ENCODE peak calls at places on chromosome 1, in eight cellular contexts. E is K562, C is HCT116, N is Panc1, K is HepG2, F is GM12878, Q is upper lobe of left lung, Z is GM23338. H is an unnamed sample. For H3K36me3, the result is how much of the 10 kb centered on the place peaks cover.

GRCh38 chr1:167555971-167556714 is 2.6 kb upstream of the CREG1 start:
- ATAC-seq in E (peak), C (peak), N (peak), K (no peak), F (peak), Q (peak), Z (no peak), H (no peak)

GRCh38 chr1:241647658-241648057 is 4.4 kb upstream of the WDR64 start:
- ATAC-seq in E (peak), C (no peak), N (no peak), K (no peak), F (no peak), Q (no peak), Z (no peak), H (no peak)

GRCh38 chr1:48817505-48818114 is 40.9 kb upstream of the BEND5 start:
- ATAC-seq in E (no peak), C (peak), N (peak), K (peak), F (peak), Q (peak), Z (peak), H (no peak)

GRCh38 chr1:169070547-169070946 is 35.9 kb upstream of the ATP1B1 start:
- ATAC-seq in E (no peak), C (no peak), N (no peak), K (no peak), F (no peak), Q (no peak), Z (no peak), H (no peak)

GRCh38 chr1:230351983-230352382 is 74.1 kb downstream of the PGBD5 start:
- ATAC-seq in E (no peak), C (no peak), N (no peak), K (no peak), F (no peak), Q (no peak), Z (no peak), H (no peak)

GRCh38 chr1:30706528-30706927 is 16.9 kb downstream of the MATN1 start:
- ATAC-seq in E (no peak), C (no peak), N (no peak), K (no peak), F (no peak), Q (no peak), Z (no peak), H (no peak)

GRCh38 chr1:12438349-12438924 is 179.6 kb downstream of the DHRS3 start:
- ATAC-seq in E (no peak), C (no peak), N (no peak), K (no peak), F (peak), Q (no peak), Z (no peak), H (peak)

GRCh38 chr1:78171736-78172590 is 126.2 kb downstream of the GIPC2 start:
- ATAC-seq in E (no peak), C (no peak), N (no peak), K (no peak), F (no peak), Q (no peak), Z (no peak), H (no peak)

GRCh38 chr1:8742022-8742924 is 75.2 kb downstream of the RERE start:
- ATAC-seq in E (no peak), C (no peak), N (peak), K (peak), F (peak), Q (no peak), Z (no peak), H (no peak)

GRCh38 chr1:235648954-235649721 is 446 bp downstream of the GNG4 start:
- ATAC-seq in E (peak), C (peak), N (peak), K (peak), F (peak), Q (peak), Z (peak), H (peak)

GRCh38 chr1:42744030-42744413 is 4.0 kb upstream of the CLDN19 start:
- ATAC-seq in E (no peak), C (no peak), N (no peak), K (no peak), F (no peak), Q (no peak), Z (no peak), H (no peak)

GRCh38 chr1:111517464-111518225 is 14.2 kb upstream of the ADORA3 start:
- ATAC-seq in E (no peak), C (no peak), N (no peak), K (no peak), F (peak), Q (no peak), Z (no peak), H (no peak)

GRCh38 chr1:54229281-54229891 is 29.4 kb downstream of the MRPL37 start:
- ATAC-seq in E (peak), C (peak), N (peak), K (peak), F (no peak), Q (peak), Z (peak), H (peak)

GRCh38 chr1:47495176-47495713 is 57.4 kb downstream of the FOXD2 start:
- ATAC-seq in E (peak), C (no peak), N (no peak), K (no peak), F (no peak), Q (no peak), Z (peak), H (no peak)

GRCh38 chr1:47487826-47488450 is 50.1 kb downstream of the FOXD2 start:
- ATAC-seq in E (no peak), C (peak), N (no peak), K (no peak), F (no peak), Q (no peak), Z (no peak), H (no peak)

GRCh38 chr1:47485817-47486216 is 48.0 kb downstream of the FOXD2 start:
- ATAC-seq in E (no peak), C (no peak), N (no peak), K (no peak), F (no peak), Q (no peak), Z (no peak), H (no peak)

GRCh38 chr1:47487332-47487731 is 49.5 kb downstream of the FOXD2 start:
- ATAC-seq in E (no peak), C (no peak), N (no peak), K (no peak), F (no peak), Q (no peak), Z (no peak), H (no peak)

GRCh38 chr1:47491341-47491753 is 53.5 kb downstream of the FOXD2 start:
- ATAC-seq in E (peak), C (no peak), N (no peak), K (peak), F (no peak), Q (no peak), Z (peak), H (no peak)
- TF ChIP-seq CTCF in E (no peak), C (no peak), N (no peak), K (no peak), F (no peak), Q (no peak), Z (peak), H (no peak)

GRCh38 chr1:3011631-3012510 is 9.4 kb upstream of the ACTRT2 start:
- ATAC-seq in E (no peak), C (peak), N (peak), K (no peak), F (no peak), Q (no peak), Z (no peak), H (peak)

GRCh38 chr1:3011127-3011526 is 10.1 kb upstream of the ACTRT2 start:
- ATAC-seq in E (no peak), C (no peak), N (no peak), K (no peak), F (no peak), Q (no peak), Z (no peak), H (no peak)

GRCh38 chr1:3013371-3014038 is 7.8 kb upstream of the ACTRT2 start:
- ATAC-seq in E (no peak), C (no peak), N (peak), K (no peak), F (no peak), Q (no peak), Z (peak), H (no peak)

GRCh38 chr1:3014041-3014440 is 7.2 kb upstream of the ACTRT2 start:
- ATAC-seq in E (no peak), C (no peak), N (no peak), K (no peak), F (no peak), Q (no peak), Z (peak), H (no peak)

GRCh38 chr1:3012511-3013291 is 8.6 kb upstream of the ACTRT2 start:
- ATAC-seq in E (peak), C (peak), N (peak), K (peak), F (no peak), Q (peak), Z (peak), H (peak)
- TF ChIP-seq POLR2AphosphoS5 in E (no peak), C (no peak), N (no peak), K (no peak), F (no peak), Q (no peak), Z (no peak), H (no peak)

GRCh38 chr1:21865943-21866628 is 54.0 kb downstream of the LDLRAD2 start:
- ATAC-seq in E (peak), C (no peak), N (no peak), K (peak), F (peak), Q (no peak), Z (peak), H (no peak)

GRCh38 chr1:21864730-21865129 is 52.7 kb downstream of the LDLRAD2 start:
- ATAC-seq in E (no peak), C (no peak), N (no peak), K (no peak), F (no peak), Q (no peak), Z (no peak), H (no peak)

GRCh38 chr1:21868482-21868881 is 56.4 kb downstream of the LDLRAD2 start:
- ATAC-seq in E (no peak), C (no peak), N (no peak), K (no peak), F (no peak), Q (no peak), Z (no peak), H (no peak)

GRCh38 chr1:21865609-21865942 is 53.5 kb downstream of the LDLRAD2 start:
- ATAC-seq in E (no peak), C (no peak), N (no peak), K (no peak), F (no peak), Q (no peak), Z (no peak), H (no peak)

GRCh38 chr1:21866629-21867009 is 54.6 kb downstream of the LDLRAD2 start:
- ATAC-seq in E (no peak), C (no peak), N (no peak), K (no peak), F (peak), Q (no peak), Z (no peak), H (no peak)
- H3K36me3 ChIP-seq in E (half or more), C (under half), N (under half), K (under half), F (under half), Q (half or more), Z (under half), H (under half)

GRCh38 chr1:160885080-160885479 is at the start of gene ITLN1:
- ATAC-seq in E (no peak), C (peak), N (no peak), K (no peak), F (no peak), Q (no peak), Z (no peak), H (no peak)

GRCh38 chr1:160883586-160883985 is 1.4 kb downstream of the ITLN1 start:
- ATAC-seq in E (no peak), C (no peak), N (no peak), K (no peak), F (no peak), Q (no peak), Z (no peak), H (no peak)

GRCh38 chr1:160888926-160889325 is 3.9 kb upstream of the ITLN1 start:
- ATAC-seq in E (no peak), C (no peak), N (no peak), K (no peak), F (no peak), Q (no peak), Z (no peak), H (no peak)

GRCh38 chr1:160884091-160884490 is 889 bp downstream of the ITLN1 start:
- ATAC-seq in E (no peak), C (no peak), N (no peak), K (no peak), F (no peak), Q (no peak), Z (no peak), H (no peak)

GRCh38 chr1:160884579-160884978 is 401 bp downstream of the ITLN1 start:
- ATAC-seq in E (peak), C (peak), N (peak), K (peak), F (peak), Q (no peak), Z (peak), H (no peak)
- TF ChIP-seq CTCF in E (peak), C (peak), N (no peak), K (peak), F (peak), Q (no peak), Z (peak), H (no peak)

DNA sequence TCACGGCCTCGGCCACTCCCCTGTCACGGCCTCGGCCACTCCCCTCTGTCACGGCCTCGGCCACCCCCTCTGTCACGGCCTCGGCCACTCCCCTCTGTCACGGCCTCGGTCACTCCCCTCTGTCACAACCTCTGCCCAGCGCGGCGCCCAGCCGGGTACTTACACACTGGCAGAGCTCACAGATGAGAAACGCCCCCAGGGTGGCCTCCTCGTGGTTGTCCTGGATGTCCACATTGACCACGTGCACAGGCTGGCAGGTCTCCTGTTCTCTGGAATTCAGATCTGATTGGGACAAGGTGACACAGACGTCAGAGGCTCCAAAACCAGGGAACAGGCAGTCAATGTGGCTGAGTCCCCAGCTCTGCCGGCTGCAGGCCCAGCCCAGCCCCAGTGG is 3.3 kb upstream of the TMEM240 start:
- ATAC-seq in E (no peak), C (no peak), N (peak), K (no peak), F (no peak), Q (no peak), Z (no peak), H (no peak)
- TF ChIP-seq POLR2AphosphoS5 in E (no peak), C (no peak), N (no peak), K (no peak), F (no peak), Q (no peak), Z (no peak), H (no peak)

GRCh38 chr1:208058212-208059155 is 147.6 kb upstream of the CD34 start:
- ATAC-seq in E (no peak), C (no peak), N (no peak), K (peak), F (no peak), Q (peak), Z (no peak), H (no peak)
- H3K36me3 ChIP-seq in E (under half), C (under half), N (under half), K (under half), F (under half), Q (half or more), Z (under half), H (half or more)

GRCh38 chr1:47333922-47334764 is 553 bp downstream of the CMPK1 start:
- ATAC-seq in E (peak), C (peak), N (peak), K (peak), F (peak), Q (peak), Z (peak), H (peak)
- TF ChIP-seq CTCF in E (peak), C (no peak), N (peak), K (peak), F (peak), Q (no peak), Z (no peak), H (no peak)

GRCh38 chr1:95028954-95029353 is 43.8 kb downstream of the ALG14 start:
- ATAC-seq in E (no peak), C (no peak), N (no peak), K (no peak), F (no peak), Q (no peak), Z (no peak), H (no peak)

GRCh38 chr1:95022527-95022926 is 50.2 kb downstream of the ALG14 start:
- ATAC-seq in E (no peak), C (no peak), N (no peak), K (no peak), F (no peak), Q (no peak), Z (no peak), H (no peak)

GRCh38 chr1:95029532-95029931 is 43.2 kb downstream of the ALG14 start:
- ATAC-seq in E (no peak), C (no peak), N (no peak), K (no peak), F (no peak), Q (no peak), Z (no peak), H (no peak)

GRCh38 chr1:95023399-95024050 is 49.2 kb downstream of the ALG14 start:
- ATAC-seq in E (no peak), C (peak), N (no peak), K (no peak), F (no peak), Q (peak), Z (no peak), H (peak)

GRCh38 chr1:95027046-95027445 is 45.7 kb downstream of the ALG14 start:
- ATAC-seq in E (no peak), C (no peak), N (no peak), K (no peak), F (no peak), Q (no peak), Z (no peak), H (no peak)
- TF ChIP-seq POLR2AphosphoS5 in E (no peak), C (no peak), N (no peak), K (no peak), F (no peak), Q (no peak), Z (no peak), H (no peak)

DNA sequence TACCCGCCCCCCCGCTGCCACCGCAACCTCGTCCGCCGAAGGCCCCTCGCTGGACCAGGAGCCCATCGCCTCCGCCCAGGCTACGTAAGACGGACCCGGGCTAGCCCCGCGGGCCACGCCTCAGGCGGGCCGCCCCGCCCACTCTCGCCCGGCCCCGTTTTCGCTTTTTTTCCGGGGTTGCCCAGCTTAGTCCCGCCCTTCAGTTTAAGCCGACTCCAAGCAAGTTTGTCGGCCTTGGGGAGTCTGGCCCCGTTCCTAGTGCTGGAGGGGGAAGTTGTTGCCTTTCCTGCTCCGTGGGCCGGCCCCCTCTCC is 3.0 kb downstream of the RUSC1 start:
- ATAC-seq in E (peak), C (peak), N (peak), K (peak), F (peak), Q (peak), Z (peak), H (peak)
- H3K36me3 ChIP-seq in E (half or more), C (under half), N (under half), K (under half), F (under half), Q (under half), Z (under half), H (under half)

GRCh38 chr1:44820945-44821715 is 12.8 kb downstream of the BTBD19 start:
- ATAC-seq in E (no peak), C (no peak), N (no peak), K (peak), F (no peak), Q (no peak), Z (no peak), H (no peak)

GRCh38 chr1:44820328-44820944 is 12.1 kb downstream of the BTBD19 start:
- ATAC-seq in E (peak), C (no peak), N (no peak), K (peak), F (no peak), Q (peak), Z (peak), H (peak)

GRCh38 chr1:44817771-44818495 is 9.6 kb downstream of the BTBD19 start:
- ATAC-seq in E (no peak), C (no peak), N (no peak), K (no peak), F (no peak), Q (no peak), Z (no peak), H (no peak)

GRCh38 chr1:44819257-44819593 is 10.9 kb downstream of the BTBD19 start:
- ATAC-seq in E (no peak), C (peak), N (peak), K (no peak), F (no peak), Q (peak), Z (peak), H (no peak)

GRCh38 chr1:44819594-44820327 is 11.4 kb downstream of the BTBD19 start:
- ATAC-seq in E (peak), C (peak), N (peak), K (peak), F (peak), Q (peak), Z (peak), H (peak)
- TF ChIP-seq CTCF in E (peak), C (no peak), N (no peak), K (peak), F (peak), Q (no peak), Z (no peak), H (peak)